ENCODE peak calls at places on chromosomes 4 and X, in five cellular contexts. One of them, this sample, is unnamed.

GRCh38 chrX:107738768-107739167 is 36.8 kb downstream of the TSC22D3 start:
- DNase-seq in H9: no peak
- DNase-seq in stimulated activated CD4-positive, alpha-beta T cell treated with anti-CD3 and anti-CD28 coated beads, Interleukin-1b, Interleukin-23, amount 100 ng/mL, for 4 hours: no peak
- DNase-seq in skeletal muscle cell: no peak
- DNase-seq in IMR-90: no peak
- DNase-seq in this sample: no peak

GRCh38 chrX:57821703-57822375 is 88.4 kb downstream of the ZXDA start:
- DNase-seq in H9: no peak
- DNase-seq in stimulated activated CD4-positive, alpha-beta T cell treated with anti-CD3 and anti-CD28 coated beads, Interleukin-1b, Interleukin-23, amount 100 ng/mL, for 4 hours: no peak
- DNase-seq in skeletal muscle cell: no peak
- DNase-seq in IMR-90: peak
- DNase-seq in this sample: peak

GRCh38 chr4:118883861-118884260 is 4.8 kb upstream of the SYNPO2 start:
- DNase-seq in H9: no peak
- DNase-seq in stimulated activated CD4-positive, alpha-beta T cell treated with anti-CD3 and anti-CD28 coated beads, Interleukin-1b, Interleukin-23, amount 100 ng/mL, for 4 hours: no peak
- DNase-seq in skeletal muscle cell: no peak
- DNase-seq in IMR-90: no peak
- DNase-seq in this sample: no peak

GRCh38 chrX:2320580-2321327 is 180.0 kb downstream of the DHRSX start:
- DNase-seq in H9: no peak
- DNase-seq in stimulated activated CD4-positive, alpha-beta T cell treated with anti-CD3 and anti-CD28 coated beads, Interleukin-1b, Interleukin-23, amount 100 ng/mL, for 4 hours: no peak
- DNase-seq in skeletal muscle cell: no peak
- DNase-seq in IMR-90: peak
- DNase-seq in this sample: no peak

GRCh38 chr4:100063355-100063754 is 113.3 kb upstream of the H2AZ1 start:
- DNase-seq in H9: no peak
- DNase-seq in stimulated activated CD4-positive, alpha-beta T cell treated with anti-CD3 and anti-CD28 coated beads, Interleukin-1b, Interleukin-23, amount 100 ng/mL, for 4 hours: no peak
- DNase-seq in skeletal muscle cell: no peak
- DNase-seq in IMR-90: peak
- DNase-seq in this sample: no peak

GRCh38 chrX:139194571-139195280 is 335.8 kb upstream of the F9 start:
- DNase-seq in H9: peak
- DNase-seq in stimulated activated CD4-positive, alpha-beta T cell treated with anti-CD3 and anti-CD28 coated beads, Interleukin-1b, Interleukin-23, amount 100 ng/mL, for 4 hours: no peak
- DNase-seq in skeletal muscle cell: no peak
- DNase-seq in IMR-90: no peak
- DNase-seq in this sample: no peak

GRCh38 chrX:68534696-68535095 is 35.8 kb downstream of the YIPF6 start:
- DNase-seq in H9: no peak
- DNase-seq in stimulated activated CD4-positive, alpha-beta T cell treated with anti-CD3 and anti-CD28 coated beads, Interleukin-1b, Interleukin-23, amount 100 ng/mL, for 4 hours: no peak
- DNase-seq in skeletal muscle cell: no peak
- DNase-seq in IMR-90: peak
- DNase-seq in this sample: no peak

GRCh38 chr4:159487284-159487747 is 384.4 kb downstream of the RAPGEF2 start:
- DNase-seq in H9: peak
- DNase-seq in stimulated activated CD4-positive, alpha-beta T cell treated with anti-CD3 and anti-CD28 coated beads, Interleukin-1b, Interleukin-23, amount 100 ng/mL, for 4 hours: no peak
- DNase-seq in skeletal muscle cell: peak
- DNase-seq in IMR-90: peak
- DNase-seq in this sample: peak

This sample was measured in iPS DF 6.9.